ENCODE peak calls at places on chromosomes 2 and 18, in five cellular contexts. W is H1, L is H9, E is neuronal stem cell, M is mesenchymal stem cell. A is an unnamed sample.

GRCh38 chr2:12265646-12266045 is 451.1 kb upstream of the TRIB2 start:
- DNase-seq in W (no peak), L (no peak), E (no peak), M (peak), A (no peak)

GRCh38 chr2:55961318-55961911 is 37.8 kb upstream of the EFEMP1 start:
- DNase-seq in W (no peak), L (no peak), E (peak), M (peak), A (no peak)

GRCh38 chr2:226213717-226214116 is 585.9 kb downstream of the IRS1 start:
- DNase-seq in W (no peak), L (no peak), E (no peak), M (peak), A (peak)

GRCh38 chr2:104406273-104406726 is 447.6 kb upstream of the POU3F3 start:
- DNase-seq in W (no peak), L (no peak), E (no peak), M (no peak), A (no peak)

GRCh38 chr2:86441789-86442641 is 844 bp downstream of the KDM3A start:
- DNase-seq in W (no peak), L (peak), E (peak), M (peak), A (peak)

GRCh38 chr18:54713386-54713785 is 114.9 kb upstream of the RAB27B start:
- DNase-seq in W (no peak), L (no peak), E (no peak), M (no peak), A (no peak)

GRCh38 chr2:78290581-78291214 is 734.8 kb upstream of the REG3G start:
- DNase-seq in W (no peak), L (no peak), E (no peak), M (no peak), A (no peak)

GRCh38 chr2:191687867-191688266 is 9.9 kb downstream of the NABP1 start:
- DNase-seq in W (no peak), L (no peak), E (no peak), M (no peak), A (no peak)

GRCh38 chr2:190180313-190181065 is 118.0 kb upstream of the MSTN start:
- DNase-seq in W (peak), L (peak), E (peak), M (peak), A (peak)

GRCh38 chr18:8207996-8208395 is 401.2 kb upstream of the RAB12 start:
- DNase-seq in W (no peak), L (no peak), E (no peak), M (no peak), A (no peak)

GRCh38 chr2:200592414-200593075 is 6.7 kb downstream of the AOX1 start:
- DNase-seq in W (no peak), L (no peak), E (no peak), M (peak), A (no peak)

GRCh38 chr2:122575076-122575475 is 819.6 kb downstream of the TSN start:
- DNase-seq in W (no peak), L (no peak), E (no peak), M (no peak), A (no peak)

GRCh38 chr2:127084611-127085031 is 22.3 kb downstream of the BIN1 start:
- DNase-seq in W (no peak), L (no peak), E (no peak), M (peak), A (no peak)

GRCh38 chr2:85852979-85853498 is 35.8 kb downstream of the ST3GAL5 start:
- DNase-seq in W (no peak), L (no peak), E (no peak), M (no peak), A (no peak)

GRCh38 chr2:190060019-190060418 is 2.5 kb downstream of the MSTN start:
- DNase-seq in W (no peak), L (no peak), E (no peak), M (no peak), A (no peak)

GRCh38 chr18:37294951-37295350 is 270.6 kb downstream of the CELF4 start:
- DNase-seq in W (peak), L (peak), E (peak), M (peak), A (peak)

GRCh38 chr2:231201475-231201814 is 3.0 kb downstream of the ARMC9 start:
- DNase-seq in W (no peak), L (no peak), E (no peak), M (no peak), A (no peak)

GRCh38 chr2:28662468-28663095 is 89.0 kb upstream of the PPP1CB start:
- DNase-seq in W (no peak), L (no peak), E (no peak), M (peak), A (peak)

GRCh38 chr18:5066380-5066977 is 130.6 kb downstream of the AKAIN1 start:
- DNase-seq in W (peak), L (peak), E (no peak), M (no peak), A (no peak)

GRCh38 chr2:158692372-158693103 is 102.6 kb upstream of the DAPL1 start:
- DNase-seq in W (no peak), L (no peak), E (no peak), M (no peak), A (no peak)

GRCh38 chr2:10934979-10935350 is 23.2 kb downstream of the KCNF1 start:
- DNase-seq in W (no peak), L (no peak), E (no peak), M (no peak), A (no peak)

GRCh38 chr2:72129676-72130340 is 17.9 kb downstream of the CYP26B1 start:
- DNase-seq in W (no peak), L (peak), E (no peak), M (no peak), A (no peak)

GRCh38 chr2:128362889-128363228 is 44.2 kb upstream of the HS6ST1 start:
- DNase-seq in W (peak), L (peak), E (peak), M (peak), A (peak)

GRCh38 chr2:62485780-62486765 is 19.9 kb downstream of the TMEM17 start:
- DNase-seq in W (no peak), L (no peak), E (no peak), M (peak), A (peak)

GRCh38 chr2:231123362-231123898 is 1.4 kb downstream of the HTR2B start:
- DNase-seq in W (no peak), L (no peak), E (no peak), M (peak), A (no peak)

GRCh38 chr2:60891175-60891574 is 9.8 kb downstream of the REL start:
- DNase-seq in W (no peak), L (no peak), E (no peak), M (no peak), A (no peak)

GRCh38 chr2:120344991-120345975 is 653 bp upstream of the INHBB start:
- DNase-seq in W (no peak), L (no peak), E (no peak), M (no peak), A (no peak)

DNA sequence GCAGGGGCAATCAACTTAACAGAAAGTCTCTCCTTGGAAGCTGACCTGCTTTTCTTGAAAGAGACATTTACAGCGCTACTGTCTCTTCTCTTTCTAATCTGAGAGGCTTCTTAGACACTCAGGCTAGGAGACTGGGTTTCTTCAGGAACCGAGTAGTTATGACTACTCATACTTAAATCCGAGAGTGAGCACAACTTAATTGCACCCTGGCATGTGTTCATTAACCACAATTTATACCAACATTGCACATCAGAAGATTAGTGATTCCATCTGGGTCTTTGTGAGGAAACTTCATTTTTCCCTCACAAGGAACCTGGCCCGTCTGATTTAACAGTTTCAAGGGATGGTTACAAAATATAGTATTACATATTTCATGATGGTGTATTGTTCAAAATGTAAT is 176.9 kb downstream of the UBE2E3 start:
- DNase-seq in W (no peak), L (no peak), E (no peak), M (peak), A (no peak)
- H2BK12ac ChIP-seq in W (no peak), L (no peak), E (no peak), M (no peak), A (no peak)

GRCh38 chr2:144583741-144584453 is 64.0 kb upstream of the ZEB2 start:
- DNase-seq in W (no peak), L (no peak), E (no peak), M (peak), A (peak)
- H2BK12ac ChIP-seq in W (no peak), L (no peak), E (no peak), M (no peak), A (no peak)

DNA sequence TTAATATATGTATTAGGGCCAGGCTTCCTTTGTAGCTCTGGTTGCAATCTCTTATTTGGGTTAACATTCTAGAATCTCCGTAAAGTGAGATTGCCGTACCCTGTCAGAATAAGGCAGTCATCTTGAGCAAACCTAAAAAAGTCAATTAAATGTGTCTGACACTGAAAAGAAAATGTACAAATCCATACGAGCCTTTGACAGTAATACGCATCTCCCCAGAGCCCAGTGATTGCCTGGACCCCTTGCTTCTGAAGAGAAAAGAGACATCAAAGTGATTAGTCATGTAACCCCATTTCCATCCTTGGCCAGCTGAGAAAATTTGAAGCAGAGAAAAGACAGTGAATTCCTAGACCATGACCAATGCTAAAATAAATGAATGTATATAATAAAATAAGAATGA is 1499.4 kb downstream of the SUCLG1 start:
- DNase-seq in W (no peak), L (no peak), E (no peak), M (no peak), A (no peak)
- H2BK12ac ChIP-seq in W (no peak), L (no peak), E (no peak), M (no peak), A (no peak)

DNA sequence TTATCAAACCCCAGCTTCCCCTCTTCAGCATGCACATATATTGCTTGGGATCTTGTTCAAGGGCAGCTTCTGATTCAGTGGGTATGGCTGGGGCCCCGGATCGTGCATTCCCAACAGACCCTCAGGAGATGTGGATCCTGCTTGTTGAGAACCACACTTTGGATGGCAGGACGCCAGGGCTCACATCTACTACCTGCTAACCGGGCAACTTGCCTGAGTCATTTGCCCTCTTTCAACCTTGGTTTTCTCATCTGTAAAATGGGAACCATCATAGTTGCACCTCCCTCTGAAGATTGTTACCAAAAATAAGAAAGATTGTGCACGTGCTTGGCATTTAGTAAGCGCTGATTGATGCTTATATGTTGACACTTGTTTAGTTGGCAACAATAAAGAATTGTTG is 154.6 kb downstream of the ACKR3 start:
- DNase-seq in W (no peak), L (no peak), E (no peak), M (no peak), A (no peak)
- H2BK12ac ChIP-seq in W (no peak), L (no peak), E (no peak), M (no peak), A (no peak)

GRCh38 chr18:23250893-23251656 is 115.8 kb downstream of the CABLES1 start:
- DNase-seq in W (no peak), L (no peak), E (no peak), M (no peak), A (no peak)

GRCh38 chr18:23248826-23249225 is 113.5 kb downstream of the CABLES1 start:
- DNase-seq in W (no peak), L (no peak), E (no peak), M (no peak), A (no peak)

GRCh38 chr18:23247896-23248295 is 112.6 kb downstream of the CABLES1 start:
- DNase-seq in W (no peak), L (no peak), E (no peak), M (no peak), A (no peak)

GRCh38 chr18:23247363-23247762 is 112.1 kb downstream of the CABLES1 start:
- DNase-seq in W (no peak), L (no peak), E (no peak), M (no peak), A (no peak)

GRCh38 chr18:23249348-23249747 is 114.1 kb downstream of the CABLES1 start:
- DNase-seq in W (no peak), L (no peak), E (no peak), M (no peak), A (peak)
- H2BK12ac ChIP-seq in W (no peak), L (no peak), E (no peak), M (no peak), A (no peak)

DNA sequence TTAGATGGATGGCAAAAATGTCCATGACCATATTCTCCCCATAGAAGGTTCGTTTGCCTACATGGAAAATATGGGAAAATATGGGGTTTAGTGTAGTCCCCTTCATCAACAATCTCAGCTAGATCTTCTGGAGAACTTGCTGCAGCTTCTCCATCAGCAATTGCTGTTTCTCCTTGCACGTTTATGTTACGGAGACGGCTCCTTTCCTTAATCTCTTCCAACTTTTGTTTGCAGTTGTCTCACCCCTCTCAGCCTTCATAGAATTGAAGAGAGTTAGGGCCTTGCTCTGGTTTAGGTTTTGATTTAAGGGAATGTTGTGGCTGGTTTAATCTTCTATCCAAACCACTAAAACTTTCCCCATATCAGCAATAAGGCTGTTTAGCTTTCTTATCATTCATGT is 28.9 kb downstream of the MYCN start:
- DNase-seq in W (no peak), L (no peak), E (no peak), M (no peak), A (no peak)
- H2BK12ac ChIP-seq in W (no peak), L (no peak), E (no peak), M (no peak), A (no peak)

DNA sequence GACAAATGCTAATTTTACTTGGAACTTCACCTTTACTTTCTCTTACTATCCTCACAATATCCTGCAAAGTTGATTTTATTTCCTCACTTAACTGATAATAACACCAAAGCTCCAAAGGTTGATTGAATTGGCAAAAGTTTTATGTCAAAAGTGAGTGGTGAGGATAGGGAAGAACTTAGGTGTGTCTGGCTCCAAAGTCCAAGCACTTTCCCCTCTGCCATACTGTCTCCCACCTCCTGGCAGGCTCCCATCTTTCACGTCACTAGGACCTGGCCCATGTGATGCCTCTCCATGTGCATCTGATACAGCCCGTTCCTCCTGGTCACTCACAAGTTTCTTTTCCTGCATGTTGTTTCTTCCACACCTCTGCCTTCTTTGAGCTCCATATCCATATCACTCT is 12.1 kb downstream of the MEP1B start:
- DNase-seq in W (no peak), L (no peak), E (no peak), M (no peak), A (no peak)
- H2BK12ac ChIP-seq in W (no peak), L (no peak), E (no peak), M (no peak), A (no peak)

DNA sequence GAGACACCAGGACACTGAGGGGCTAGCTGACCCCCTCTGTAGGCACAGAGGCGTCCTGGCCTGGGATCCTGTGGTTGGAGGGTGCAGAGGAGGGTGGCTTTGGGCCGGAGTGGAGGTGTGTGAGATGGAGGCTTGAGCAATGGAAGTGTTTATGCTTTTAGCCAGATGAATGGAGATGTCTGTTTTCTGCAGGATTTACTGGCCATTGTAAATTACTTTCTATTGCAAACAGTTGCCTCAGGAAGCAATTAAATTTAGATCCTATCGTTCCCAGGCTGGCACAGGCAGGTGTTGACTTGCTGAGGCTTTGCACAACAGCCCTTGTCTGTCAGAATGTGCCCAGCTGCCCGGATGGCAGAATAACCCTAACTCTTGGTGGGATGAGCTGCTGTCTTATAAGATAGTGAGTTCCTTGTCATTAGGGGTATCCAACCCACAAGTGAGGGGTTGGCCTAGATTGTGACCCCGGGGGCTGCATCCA is 1.8 kb upstream of the ARID5A start:
- DNase-seq in W (no peak), L (no peak), E (no peak), M (no peak), A (no peak)
- H2BK12ac ChIP-seq in W (no peak), L (no peak), E (no peak), M (no peak), A (no peak)